ENCODE peak calls at places on chromosomes 13 and 19, in six cellular contexts. Q is HT-29, J is NCI-H526, P is EH, H is right cardiac atrium, C is NCI-H1092 treated with DMSO at 0.1 percent for 48 hours. F is an unnamed sample.

GRCh38 chr19:38544569-38545315 is 73.0 kb downstream of the MAP4K1 start:
- DNase-seq in Q (no peak), J (no peak), P (peak; percentile 41), H (no peak), C (no peak), F (no peak)

GRCh38 chr13:39875111-39875510 is 219.6 kb downstream of the COG6 start:
- DNase-seq in Q (no peak), J (no peak), P (no peak), H (no peak), C (no peak), F (no peak)

GRCh38 chr13:106186366-106187030 is 349.0 kb downstream of the EFNB2 start:
- DNase-seq in Q (no peak), J (no peak), P (peak; percentile 15), H (no peak), C (no peak), F (no peak)

GRCh38 chr19:3319643-3320353 is 46.6 kb upstream of the NFIC start:
- DNase-seq in Q (no peak), J (no peak), P (peak; percentile 25), H (no peak), C (no peak), F (no peak)

GRCh38 chr13:114058051-114058867 is 74.2 kb downstream of the RASA3 start:
- DNase-seq in Q (no peak), J (no peak), P (no peak), H (no peak), C (no peak), F (no peak)

GRCh38 chr13:80235559-80236296 is 105.2 kb downstream of the SPRY2 start:
- DNase-seq in Q (peak; percentile 92), J (no peak), P (peak; percentile 3), H (no peak), C (peak; percentile 84), F (no peak)

GRCh38 chr19:54905908-54906511 is at the start of gene NCR1:
- DNase-seq in Q (no peak), J (no peak), P (no peak), H (no peak), C (no peak), F (no peak)

GRCh38 chr19:4338441-4339350 is at the start of gene STAP2:
- DNase-seq in Q (peak; percentile 79), J (no peak), P (no peak), H (no peak), C (no peak), F (no peak)

GRCh38 chr13:95300625-95301134 is 571 bp downstream of the ABCC4 start:
- DNase-seq in Q (peak; percentile 81), J (peak; percentile 63), P (peak; percentile 65), H (peak; percentile 63), C (peak; percentile 76), F (peak; percentile 33)

GRCh38 chr19:18117692-18118378 is 20.3 kb downstream of the MAST3 start:
- DNase-seq in Q (peak; percentile 78), J (no peak), P (peak; percentile 82), H (peak; percentile 91), C (peak; percentile 85), F (peak; percentile 97)

GRCh38 chr19:47381653-47382279 is 32.7 kb downstream of the DHX34 start:
- DNase-seq in Q (no peak), J (no peak), P (no peak), H (no peak), C (no peak), F (no peak)

GRCh38 chr19:42433503-42434260 is 6.5 kb upstream of the LIPE start:
- DNase-seq in Q (peak; percentile 97), J (peak; percentile 17), P (peak; percentile 48), H (peak; percentile 88), C (peak; percentile 50), F (peak; percentile 90)

GRCh38 chr19:42207767-42208259 is 9.7 kb downstream of the DEDD2 start:
- DNase-seq in Q (peak; percentile 89), J (no peak), P (peak; percentile 88), H (no peak), C (no peak), F (no peak)

GRCh38 chr13:23743717-23744116 is 145.5 kb downstream of the MIPEP start:
- DNase-seq in Q (no peak), J (no peak), P (no peak), H (no peak), C (peak; percentile 49), F (no peak)

GRCh38 chr19:8209111-8209964 is at the start of gene CERS4:
- DNase-seq in Q (no peak), J (no peak), P (peak; percentile 37), H (peak; percentile 79), C (peak; percentile 47), F (peak; percentile 80)

GRCh38 chr13:102555914-102556553 is 40.8 kb upstream of the TPP2 start:
- DNase-seq in Q (peak; percentile 63), J (peak; percentile 28), P (peak; percentile 49), H (no peak), C (peak; percentile 78), F (no peak)

GRCh38 chr19:8080832-8081231 is 28.3 kb downstream of the CCL25 start:
- DNase-seq in Q (no peak), J (no peak), P (no peak), H (no peak), C (no peak), F (no peak)

GRCh38 chr13:30129411-30129810 is 177.9 kb downstream of the KATNAL1 start:
- DNase-seq in Q (no peak), J (no peak), P (no peak), H (no peak), C (no peak), F (no peak)

GRCh38 chr19:44947041-44947581 is 1.3 kb downstream of the APOC2 start:
- DNase-seq in Q (no peak), J (no peak), P (no peak), H (no peak), C (no peak), F (no peak)

GRCh38 chr19:42242071-42242511 is 311 bp downstream of the GSK3A start:
- DNase-seq in Q (no peak), J (no peak), P (peak; percentile 24), H (no peak), C (peak; percentile 3), F (no peak)

GRCh38 chr13:45402641-45403040 is 15.5 kb downstream of the SLC25A30 start:
- DNase-seq in Q (no peak), J (no peak), P (no peak), H (no peak), C (no peak), F (no peak)

GRCh38 chr19:19737559-19738332 is 4.8 kb upstream of the ZNF14 start:
- DNase-seq in Q (no peak), J (no peak), P (no peak), H (no peak), C (no peak), F (no peak)

GRCh38 chr13:41675306-41675705 is 218.0 kb downstream of the RGCC start:
- DNase-seq in Q (no peak), J (no peak), P (peak; percentile 58), H (no peak), C (no peak), F (no peak)

GRCh38 chr19:13102666-13103584 is at the start of gene LYL1:
- DNase-seq in Q (no peak), J (no peak), P (peak; percentile 71), H (peak; percentile 93), C (no peak), F (peak; percentile 59)

GRCh38 chr19:18362934-18363542 is 22.6 kb downstream of the PGPEP1 start:
- DNase-seq in Q (no peak), J (no peak), P (no peak), H (no peak), C (no peak), F (no peak)

GRCh38 chr19:18675779-18676178 is 7.7 kb upstream of the CRTC1 start:
- DNase-seq in Q (no peak), J (no peak), P (peak; percentile 30), H (no peak), C (peak; percentile 4), F (no peak)

GRCh38 chr13:62293081-62293480 is 877.4 kb upstream of the PCDH20 start:
- DNase-seq in Q (no peak), J (no peak), P (no peak), H (no peak), C (no peak), F (no peak)

GRCh38 chr13:35720690-35721554 is 244.4 kb upstream of the MAB21L1 start:
- DNase-seq in Q (peak; percentile 76), J (peak; percentile 66), P (peak; percentile 75), H (peak; percentile 44), C (peak; percentile 17), F (peak; percentile 71)

GRCh38 chr13:43405457-43405856 is 381.3 kb downstream of the ENOX1 start:
- DNase-seq in Q (no peak), J (no peak), P (peak; percentile 68), H (no peak), C (no peak), F (no peak)

GRCh38 chr19:43749152-43749551 is 5.6 kb downstream of the SMG9 start:
- DNase-seq in Q (no peak), J (no peak), P (no peak), H (no peak), C (no peak), F (no peak)

GRCh38 chr13:66994097-66994496 is 236.0 kb downstream of the PCDH9 start:
- DNase-seq in Q (no peak), J (peak; percentile 5), P (peak; percentile 42), H (peak; percentile 71), C (no peak), F (peak; percentile 82)

GRCh38 chr19:31378404-31378803 is 29.2 kb upstream of the TSHZ3 start:
- DNase-seq in Q (no peak), J (peak; percentile 9), P (peak; percentile 96), H (peak; percentile 48), C (no peak), F (no peak)

GRCh38 chr13:99214232-99214631 is 13.6 kb downstream of the UBAC2 start:
- DNase-seq in Q (no peak), J (no peak), P (no peak), H (no peak), C (no peak), F (no peak)

F was measured in glutamatergic neuron.